ENCODE peak calls at places on chromosome 1, in six cellular contexts. One of them, this sample, is unnamed.

GRCh38 chr1:9909222-9910046 is 635 bp downstream of the CTNNBIP1 start:
- DNase-seq in prostate gland: no peak
- DNase-seq in HCT116: no peak
- DNase-seq in endodermal cell: peak; percentile 74
- DNase-seq in stomach: peak; percentile 34
- DNase-seq in left ventricle myocardium inferior: peak; percentile 23
- DNase-seq in this sample: peak; percentile 52

GRCh38 chr1:36369061-36369470 is 16.7 kb downstream of the STK40 start:
- DNase-seq in HCT116: peak; percentile 43
- DNase-seq in prostate gland: peak; percentile 72
- DNase-seq in endodermal cell: peak; percentile 97
- DNase-seq in left ventricle myocardium inferior: peak; percentile 72
- DNase-seq in stomach: peak; percentile 85
- DNase-seq in this sample: peak; percentile 92

GRCh38 chr1:29601021-29601420 is 364.7 kb downstream of the PTPRU start:
- DNase-seq in left ventricle myocardium inferior: no peak
- DNase-seq in HCT116: no peak
- DNase-seq in stomach: no peak
- DNase-seq in endodermal cell: no peak
- DNase-seq in prostate gland: no peak
- DNase-seq in this sample: no peak

GRCh38 chr1:197671140-197671539 is 104.1 kb downstream of the DENND1B start:
- DNase-seq in endodermal cell: no peak
- DNase-seq in HCT116: no peak
- DNase-seq in left ventricle myocardium inferior: no peak
- DNase-seq in stomach: no peak
- DNase-seq in prostate gland: no peak
- DNase-seq in this sample: no peak

GRCh38 chr1:167638064-167638463 is 8.0 kb downstream of the RCSD1 start:
- DNase-seq in stomach: no peak
- DNase-seq in endodermal cell: no peak
- DNase-seq in left ventricle myocardium inferior: no peak
- DNase-seq in prostate gland: no peak
- DNase-seq in HCT116: no peak
- DNase-seq in this sample: no peak

GRCh38 chr1:13707211-13707610 is 7.2 kb downstream of the PRDM2 start:
- DNase-seq in HCT116: no peak
- DNase-seq in stomach: no peak
- DNase-seq in prostate gland: no peak
- DNase-seq in endodermal cell: no peak
- DNase-seq in left ventricle myocardium inferior: no peak
- DNase-seq in this sample: no peak

GRCh38 chr1:174998569-174999215 is 1.1 kb upstream of the CACYBP start:
- DNase-seq in HCT116: peak; percentile 68
- DNase-seq in prostate gland: peak; percentile 49
- DNase-seq in endodermal cell: peak; percentile 63
- DNase-seq in stomach: peak; percentile 40
- DNase-seq in left ventricle myocardium inferior: no peak
- DNase-seq in this sample: peak; percentile 51

GRCh38 chr1:235929216-235929615 is 62.5 kb upstream of the LYST start:
- DNase-seq in prostate gland: no peak
- DNase-seq in endodermal cell: no peak
- DNase-seq in HCT116: no peak
- DNase-seq in stomach: no peak
- DNase-seq in left ventricle myocardium inferior: no peak
- DNase-seq in this sample: no peak

GRCh38 chr1:55826413-55827080 is 611.4 kb upstream of the USP24 start:
- DNase-seq in HCT116: no peak
- DNase-seq in prostate gland: no peak
- DNase-seq in endodermal cell: no peak
- DNase-seq in stomach: no peak
- DNase-seq in left ventricle myocardium inferior: no peak
- DNase-seq in this sample: no peak

GRCh38 chr1:55823521-55824296 is 608.5 kb upstream of the USP24 start:
- DNase-seq in stomach: no peak
- DNase-seq in endodermal cell: no peak
- DNase-seq in prostate gland: no peak
- DNase-seq in left ventricle myocardium inferior: no peak
- DNase-seq in HCT116: no peak
- DNase-seq in this sample: no peak

GRCh38 chr1:55827350-55827749 is 612.2 kb upstream of the USP24 start:
- DNase-seq in prostate gland: no peak
- DNase-seq in HCT116: no peak
- DNase-seq in left ventricle myocardium inferior: no peak
- DNase-seq in endodermal cell: no peak
- DNase-seq in stomach: peak; percentile 26
- DNase-seq in this sample: peak; percentile 26

GRCh38 chr1:55825486-55825885 is 610.3 kb upstream of the USP24 start:
- DNase-seq in stomach: no peak
- DNase-seq in HCT116: no peak
- DNase-seq in prostate gland: no peak
- DNase-seq in endodermal cell: no peak
- DNase-seq in left ventricle myocardium inferior: no peak
- DNase-seq in this sample: no peak

GRCh38 chr1:55822896-55823295 is 607.7 kb upstream of the USP24 start:
- DNase-seq in stomach: no peak
- DNase-seq in HCT116: no peak
- DNase-seq in endodermal cell: no peak
- DNase-seq in prostate gland: no peak
- DNase-seq in left ventricle myocardium inferior: no peak
- DNase-seq in this sample: no peak
- H3K4me1 ChIP-seq in stomach: no peaks in the 10 kb centered on the region
- H3K4me1 ChIP-seq in HCT116: no peaks in the 10 kb centered on the region
- H3K4me1 ChIP-seq in endodermal cell: peaks cover 5% of the 10 kb centered on the region
- H3K4me1 ChIP-seq in prostate gland: no peaks in the 10 kb centered on the region
- H3K4me1 ChIP-seq in left ventricle myocardium inferior: no peaks in the 10 kb centered on the region
- H3K4me1 ChIP-seq in this sample: no peaks in the 10 kb centered on the region

GRCh38 chr1:227440167-227440566 is 121.9 kb upstream of the CDC42BPA start:
- DNase-seq in HCT116: no peak
- DNase-seq in endodermal cell: no peak
- DNase-seq in left ventricle myocardium inferior: no peak
- DNase-seq in stomach: no peak
- DNase-seq in prostate gland: no peak
- DNase-seq in this sample: no peak

GRCh38 chr1:227432981-227433380 is 114.7 kb upstream of the CDC42BPA start:
- DNase-seq in HCT116: no peak
- DNase-seq in left ventricle myocardium inferior: no peak
- DNase-seq in endodermal cell: no peak
- DNase-seq in stomach: no peak
- DNase-seq in prostate gland: no peak
- DNase-seq in this sample: no peak

GRCh38 chr1:227433663-227434062 is 115.4 kb upstream of the CDC42BPA start:
- DNase-seq in HCT116: no peak
- DNase-seq in endodermal cell: no peak
- DNase-seq in prostate gland: no peak
- DNase-seq in stomach: no peak
- DNase-seq in left ventricle myocardium inferior: no peak
- DNase-seq in this sample: no peak

GRCh38 chr1:227434808-227435207 is 116.5 kb upstream of the CDC42BPA start:
- DNase-seq in endodermal cell: no peak
- DNase-seq in prostate gland: no peak
- DNase-seq in HCT116: no peak
- DNase-seq in left ventricle myocardium inferior: no peak
- DNase-seq in stomach: no peak
- DNase-seq in this sample: no peak

GRCh38 chr1:227437495-227438008 is 119.3 kb upstream of the CDC42BPA start:
- DNase-seq in endodermal cell: peak; percentile 47
- DNase-seq in stomach: no peak
- DNase-seq in HCT116: peak; percentile 55
- DNase-seq in prostate gland: no peak
- DNase-seq in left ventricle myocardium inferior: no peak
- DNase-seq in this sample: no peak
- TF ChIP-seq CTCF in endodermal cell: peak; percentile 62
- TF ChIP-seq CTCF in stomach: peak; percentile 48
- TF ChIP-seq CTCF in HCT116: peak; percentile 64
- TF ChIP-seq CTCF in prostate gland: peak; percentile 55
- TF ChIP-seq CTCF in left ventricle myocardium inferior: peak; percentile 67
- TF ChIP-seq CTCF in this sample: peak; percentile 15

GRCh38 chr1:2934642-2935081 is 86.6 kb upstream of the ACTRT2 start:
- DNase-seq in stomach: no peak
- DNase-seq in endodermal cell: no peak
- DNase-seq in left ventricle myocardium inferior: no peak
- DNase-seq in HCT116: no peak
- DNase-seq in prostate gland: no peak
- DNase-seq in this sample: no peak
- H3K27me3 ChIP-seq in stomach: peaks cover 3% of the 10 kb centered on the region
- H3K27me3 ChIP-seq in endodermal cell: no peaks in the 10 kb centered on the region
- H3K27me3 ChIP-seq in left ventricle myocardium inferior: peaks cover 54% of the 10 kb centered on the region
- H3K27me3 ChIP-seq in HCT116: no peaks in the 10 kb centered on the region
- H3K27me3 ChIP-seq in prostate gland: peaks cover 16% of the 10 kb centered on the region
- H3K27me3 ChIP-seq in this sample: no peaks in the 10 kb centered on the region

GRCh38 chr1:93738075-93738622 is 56.5 kb upstream of the BCAR3 start:
- DNase-seq in left ventricle myocardium inferior: no peak
- DNase-seq in prostate gland: no peak
- DNase-seq in stomach: no peak
- DNase-seq in endodermal cell: no peak
- DNase-seq in HCT116: peak; percentile 77
- DNase-seq in this sample: no peak

GRCh38 chr1:93740141-93740540 is 58.5 kb upstream of the BCAR3 start:
- DNase-seq in HCT116: no peak
- DNase-seq in prostate gland: no peak
- DNase-seq in stomach: no peak
- DNase-seq in endodermal cell: no peak
- DNase-seq in left ventricle myocardium inferior: no peak
- DNase-seq in this sample: no peak

GRCh38 chr1:93735722-93736121 is 54.1 kb upstream of the BCAR3 start:
- DNase-seq in endodermal cell: no peak
- DNase-seq in prostate gland: no peak
- DNase-seq in stomach: no peak
- DNase-seq in left ventricle myocardium inferior: no peak
- DNase-seq in HCT116: no peak
- DNase-seq in this sample: no peak

GRCh38 chr1:93740601-93741031 is 59.0 kb upstream of the BCAR3 start:
- DNase-seq in left ventricle myocardium inferior: no peak
- DNase-seq in prostate gland: no peak
- DNase-seq in stomach: no peak
- DNase-seq in endodermal cell: no peak
- DNase-seq in HCT116: no peak
- DNase-seq in this sample: no peak

DNA sequence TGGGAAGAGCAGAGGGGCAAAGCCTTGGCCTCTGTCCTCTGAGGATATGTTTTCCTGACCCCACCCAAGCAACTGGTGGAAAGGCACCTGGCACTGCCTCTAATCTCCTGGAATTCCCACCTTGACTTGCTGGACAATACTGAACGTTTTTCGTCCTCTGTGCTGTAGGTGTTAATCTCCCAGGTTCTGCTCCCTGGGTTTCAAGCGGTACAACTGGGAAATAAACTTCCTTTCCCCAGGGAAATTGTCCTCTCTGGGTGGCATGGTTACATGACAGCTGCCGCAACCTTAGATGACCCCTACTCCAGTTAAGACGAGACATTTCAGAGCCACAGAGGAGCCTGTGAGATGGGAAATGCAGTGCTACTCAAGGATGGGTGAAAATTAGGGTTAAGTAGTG is 57.3 kb upstream of the BCAR3 start:
- DNase-seq in stomach: no peak
- DNase-seq in prostate gland: no peak
- DNase-seq in left ventricle myocardium inferior: no peak
- DNase-seq in HCT116: no peak
- DNase-seq in endodermal cell: no peak
- DNase-seq in this sample: no peak
- H3K4me1 ChIP-seq in stomach: peaks cover 6% of the 10 kb centered on the region
- H3K4me1 ChIP-seq in prostate gland: no peaks in the 10 kb centered on the region
- H3K4me1 ChIP-seq in left ventricle myocardium inferior: peaks cover 15% of the 10 kb centered on the region
- H3K4me1 ChIP-seq in HCT116: peaks cover 67% of the 10 kb centered on the region
- H3K4me1 ChIP-seq in endodermal cell: peaks cover 8% of the 10 kb centered on the region
- H3K4me1 ChIP-seq in this sample: no peaks in the 10 kb centered on the region

DNA sequence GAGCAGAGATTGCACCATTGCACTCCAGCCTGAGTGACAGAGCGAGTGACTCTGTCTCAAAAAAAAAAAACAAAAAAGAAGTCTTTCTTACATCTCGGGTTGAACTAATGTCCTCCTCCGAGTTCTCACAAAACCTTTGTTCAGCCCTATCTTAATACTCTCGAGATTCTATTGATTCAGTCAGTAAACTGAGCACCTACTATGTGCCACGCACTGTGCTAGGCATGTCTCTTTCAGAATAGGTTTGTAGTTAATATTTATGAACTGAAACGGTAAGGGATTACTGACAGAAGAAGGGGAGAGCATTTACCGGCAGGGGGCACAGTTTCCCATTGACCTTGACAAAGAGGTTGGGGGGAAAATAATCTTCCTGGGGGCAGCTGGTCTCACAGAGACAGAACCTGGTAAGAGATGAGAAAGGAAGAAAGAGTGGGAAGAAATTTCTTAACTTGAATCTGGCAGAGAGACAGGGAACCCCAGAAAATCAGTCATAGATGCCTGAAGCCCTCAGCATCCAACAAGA is 3.4 kb downstream of the PIAS3 start:
- DNase-seq in left ventricle myocardium inferior: no peak
- DNase-seq in HCT116: no peak
- DNase-seq in endodermal cell: no peak
- DNase-seq in stomach: no peak
- DNase-seq in prostate gland: no peak
- DNase-seq in this sample: no peak
- TF ChIP-seq CTCF in left ventricle myocardium inferior: no peak
- TF ChIP-seq CTCF in HCT116: peak; percentile 38
- TF ChIP-seq CTCF in endodermal cell: peak; percentile 28
- TF ChIP-seq CTCF in stomach: no peak
- TF ChIP-seq CTCF in prostate gland: no peak
- TF ChIP-seq CTCF in this sample: no peak

GRCh38 chr1:3080236-3080964 is 11.4 kb downstream of the PRDM16 start:
- DNase-seq in stomach: no peak
- DNase-seq in endodermal cell: no peak
- DNase-seq in HCT116: no peak
- DNase-seq in left ventricle myocardium inferior: no peak
- DNase-seq in prostate gland: no peak
- DNase-seq in this sample: no peak
- H3K27me3 ChIP-seq in stomach: no peaks in the 10 kb centered on the region
- H3K27me3 ChIP-seq in endodermal cell: peaks cover 25% of the 10 kb centered on the region
- H3K27me3 ChIP-seq in HCT116: no peaks in the 10 kb centered on the region
- H3K27me3 ChIP-seq in left ventricle myocardium inferior: peaks cover 29% of the 10 kb centered on the region
- H3K27me3 ChIP-seq in prostate gland: peaks cover 3% of the 10 kb centered on the region
- H3K27me3 ChIP-seq in this sample: no peaks in the 10 kb centered on the region

DNA sequence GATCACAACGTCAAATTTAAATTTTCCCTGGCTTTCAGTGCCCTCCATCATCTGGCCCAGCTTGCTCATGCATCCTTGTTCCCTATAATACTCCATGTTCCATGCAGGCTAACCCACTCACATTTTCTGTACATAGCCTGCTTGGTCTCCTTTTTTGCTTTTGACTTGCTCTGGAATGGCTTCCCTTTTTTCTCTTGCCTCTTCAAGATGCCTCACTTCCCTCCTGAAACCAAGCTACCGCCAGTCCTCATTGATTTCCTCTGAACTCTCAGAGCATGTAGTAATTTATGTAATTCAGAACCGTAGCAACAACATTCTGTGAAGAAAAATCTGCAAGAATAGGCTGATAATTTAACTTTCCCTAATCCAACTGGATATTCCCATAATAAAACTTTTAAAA is 10.3 kb downstream of the CAP1 start:
- DNase-seq in HCT116: no peak
- DNase-seq in prostate gland: no peak
- DNase-seq in stomach: no peak
- DNase-seq in left ventricle myocardium inferior: no peak
- DNase-seq in endodermal cell: no peak
- DNase-seq in this sample: no peak
- H3K4me1 ChIP-seq in HCT116: no peaks in the 10 kb centered on the region
- H3K4me1 ChIP-seq in prostate gland: no peaks in the 10 kb centered on the region
- H3K4me1 ChIP-seq in stomach: peaks cover 52% of the 10 kb centered on the region
- H3K4me1 ChIP-seq in left ventricle myocardium inferior: peaks cover 97% of the 10 kb centered on the region
- H3K4me1 ChIP-seq in endodermal cell: no peaks in the 10 kb centered on the region
- H3K4me1 ChIP-seq in this sample: no peaks in the 10 kb centered on the region